ENCODE peak calls at places on chromosome 1, in ten cellular contexts. A is iPS-NIHi11; Y is EH; D is lung; Z is activated naive CD8-positive, alpha-beta T cell treated with anti-CD3 and anti-CD28 coated beads, Interleukin-2, amount 50 U/mL, for 24 hours; I is IMR-90; O is GM20000; G is HS-5; R is NCI-H146; X is psoas muscle. U is an unnamed sample.

GRCh38 chr1:64055310-64055709 is 148.1 kb upstream of the UBE2U start:
- DNase-seq in A (no peak), Y (no peak), D (no peak), Z (no peak), I (no peak), O (no peak), G (no peak), R (no peak), X (no peak), U (no peak)

GRCh38 chr1:42913426-42914091 is 45.1 kb downstream of the SLC2A1 start:
- DNase-seq in A (peak; percentile 78), Y (peak; percentile 82), D (peak; percentile 68), Z (peak; percentile 43), I (peak; percentile 82), O (peak; percentile 80), G (no peak), R (peak; percentile 37), X (no peak), U (peak; percentile 36)

GRCh38 chr1:89660086-89660946 is 27.4 kb downstream of the LRRC8C start:
- DNase-seq in A (no peak), Y (peak; percentile 27), D (no peak), Z (no peak), I (peak; percentile 20), O (no peak), G (no peak), R (no peak), X (no peak), U (no peak)

GRCh38 chr1:24009406-24009805 is 29.3 kb upstream of the SRSF10 start:
- DNase-seq in A (peak; percentile 31), Y (peak; percentile 67), D (no peak), Z (no peak), I (peak; percentile 78), O (no peak), G (peak; percentile 71), R (no peak), X (no peak), U (no peak)

GRCh38 chr1:3625151-3625907 is 514 bp downstream of the TPRG1L start:
- DNase-seq in A (no peak), Y (peak; percentile 47), D (no peak), Z (peak; percentile 25), I (peak; percentile 39), O (no peak), G (no peak), R (peak; percentile 69), X (peak; percentile 33), U (no peak)

GRCh38 chr1:85078903-85079302 is 30.6 kb upstream of the MCOLN3 start:
- DNase-seq in A (peak; percentile 21), Y (peak; percentile 32), D (no peak), Z (no peak), I (peak; percentile 17), O (no peak), G (no peak), R (no peak), X (no peak), U (no peak)

GRCh38 chr1:2778220-2778592 is 23.3 kb downstream of the TTC34 start:
- DNase-seq in A (no peak), Y (no peak), D (no peak), Z (no peak), I (no peak), O (peak; percentile 7), G (no peak), R (no peak), X (no peak), U (no peak)

GRCh38 chr1:30271401-30272287 is 451.7 kb downstream of the MATN1 start:
- DNase-seq in A (no peak), Y (no peak), D (no peak), Z (no peak), I (no peak), O (no peak), G (no peak), R (no peak), X (no peak), U (no peak)

GRCh38 chr1:227437495-227438008 is 119.3 kb upstream of the CDC42BPA start:
- DNase-seq in A (peak; percentile 52), Y (peak; percentile 74), D (no peak), Z (no peak), I (peak; percentile 68), O (peak; percentile 27), G (no peak), R (peak; percentile 47), X (no peak), U (no peak)

GRCh38 chr1:241531195-241532172 is 694 bp upstream of the KMO start:
- DNase-seq in A (peak; percentile 26), Y (peak; percentile 73), D (no peak), Z (no peak), I (peak; percentile 78), O (peak; percentile 27), G (peak; percentile 78), R (peak; percentile 76), X (no peak), U (no peak)

GRCh38 chr1:36174716-36175115 is 18.8 kb downstream of the MAP7D1 start:
- DNase-seq in A (no peak), Y (no peak), D (no peak), Z (no peak), I (no peak), O (no peak), G (no peak), R (peak; percentile 59), X (no peak), U (no peak)

GRCh38 chr1:203327684-203328457 is 22.6 kb downstream of the BTG2 start:
- DNase-seq in A (peak; percentile 64), Y (peak; percentile 66), D (no peak), Z (peak; percentile 63), I (peak; percentile 53), O (peak; percentile 71), G (peak; percentile 19), R (peak; percentile 83), X (no peak), U (no peak)

GRCh38 chr1:154270833-154271232 is 1.6 kb upstream of the HAX1 start:
- DNase-seq in A (no peak), Y (no peak), D (no peak), Z (no peak), I (no peak), O (peak; percentile 16), G (no peak), R (no peak), X (no peak), U (no peak)

U was measured in progenitor cell of endocrine pancreas.